ENCODE peak calls at places on chromosomes 6 and 20, in ten cellular contexts. One of them, this sample, is unnamed.

GRCh38 chr6:19478992-19479391 is 358.2 kb upstream of the ID4 start:
- DNase-seq in ascending aorta: no peak
- DNase-seq in GM13977: no peak
- DNase-seq in WTC11: no peak
- DNase-seq in MM.1S: no peak
- DNase-seq in PC-9: peak; percentile 44
- DNase-seq in upper lobe of right lung: no peak
- DNase-seq in transverse colon: no peak
- DNase-seq in AG09309: no peak
- DNase-seq in B cell: no peak
- DNase-seq in this sample: no peak

GRCh38 chr20:43191946-43192847 is 2.5 kb upstream of the PTPRT start:
- DNase-seq in GM13977: peak; percentile 62
- DNase-seq in transverse colon: no peak
- DNase-seq in upper lobe of right lung: no peak
- DNase-seq in MM.1S: peak; percentile 21
- DNase-seq in WTC11: peak; percentile 80
- DNase-seq in B cell: no peak
- DNase-seq in ascending aorta: no peak
- DNase-seq in AG09309: no peak
- DNase-seq in PC-9: no peak
- DNase-seq in this sample: peak; percentile 76

GRCh38 chr6:116392158-116393032 is 21.6 kb downstream of the DSE start:
- DNase-seq in MM.1S: peak; percentile 39
- DNase-seq in B cell: peak; percentile 61
- DNase-seq in WTC11: no peak
- DNase-seq in ascending aorta: no peak
- DNase-seq in PC-9: no peak
- DNase-seq in AG09309: no peak
- DNase-seq in transverse colon: no peak
- DNase-seq in upper lobe of right lung: no peak
- DNase-seq in GM13977: no peak
- DNase-seq in this sample: no peak

GRCh38 chr6:22219916-22220315 is 76.9 kb downstream of the PRL start:
- DNase-seq in B cell: no peak
- DNase-seq in PC-9: no peak
- DNase-seq in upper lobe of right lung: no peak
- DNase-seq in GM13977: no peak
- DNase-seq in MM.1S: no peak
- DNase-seq in WTC11: no peak
- DNase-seq in AG09309: no peak
- DNase-seq in ascending aorta: no peak
- DNase-seq in transverse colon: no peak
- DNase-seq in this sample: no peak

GRCh38 chr20:53879048-53879684 is 191.2 kb downstream of the BCAS1 start:
- DNase-seq in MM.1S: no peak
- DNase-seq in WTC11: no peak
- DNase-seq in ascending aorta: no peak
- DNase-seq in B cell: no peak
- DNase-seq in transverse colon: no peak
- DNase-seq in PC-9: no peak
- DNase-seq in AG09309: no peak
- DNase-seq in upper lobe of right lung: no peak
- DNase-seq in GM13977: no peak
- DNase-seq in this sample: no peak

GRCh38 chr6:125732398-125732797 is 17.0 kb upstream of the HEY2 start:
- DNase-seq in GM13977: no peak
- DNase-seq in WTC11: no peak
- DNase-seq in ascending aorta: no peak
- DNase-seq in PC-9: no peak
- DNase-seq in upper lobe of right lung: no peak
- DNase-seq in MM.1S: no peak
- DNase-seq in transverse colon: no peak
- DNase-seq in B cell: no peak
- DNase-seq in AG09309: no peak
- DNase-seq in this sample: no peak

GRCh38 chr6:16163535-16164300 is 34.8 kb downstream of the MYLIP start:
- DNase-seq in transverse colon: no peak
- DNase-seq in AG09309: no peak
- DNase-seq in PC-9: no peak
- DNase-seq in GM13977: no peak
- DNase-seq in ascending aorta: no peak
- DNase-seq in WTC11: no peak
- DNase-seq in MM.1S: no peak
- DNase-seq in upper lobe of right lung: no peak
- DNase-seq in B cell: no peak
- DNase-seq in this sample: no peak

GRCh38 chr6:39889229-39889628 is 45.0 kb downstream of the MOCS1 start:
- DNase-seq in upper lobe of right lung: no peak
- DNase-seq in AG09309: no peak
- DNase-seq in WTC11: no peak
- DNase-seq in B cell: no peak
- DNase-seq in transverse colon: no peak
- DNase-seq in GM13977: no peak
- DNase-seq in MM.1S: no peak
- DNase-seq in ascending aorta: no peak
- DNase-seq in PC-9: no peak
- DNase-seq in this sample: no peak

DNA sequence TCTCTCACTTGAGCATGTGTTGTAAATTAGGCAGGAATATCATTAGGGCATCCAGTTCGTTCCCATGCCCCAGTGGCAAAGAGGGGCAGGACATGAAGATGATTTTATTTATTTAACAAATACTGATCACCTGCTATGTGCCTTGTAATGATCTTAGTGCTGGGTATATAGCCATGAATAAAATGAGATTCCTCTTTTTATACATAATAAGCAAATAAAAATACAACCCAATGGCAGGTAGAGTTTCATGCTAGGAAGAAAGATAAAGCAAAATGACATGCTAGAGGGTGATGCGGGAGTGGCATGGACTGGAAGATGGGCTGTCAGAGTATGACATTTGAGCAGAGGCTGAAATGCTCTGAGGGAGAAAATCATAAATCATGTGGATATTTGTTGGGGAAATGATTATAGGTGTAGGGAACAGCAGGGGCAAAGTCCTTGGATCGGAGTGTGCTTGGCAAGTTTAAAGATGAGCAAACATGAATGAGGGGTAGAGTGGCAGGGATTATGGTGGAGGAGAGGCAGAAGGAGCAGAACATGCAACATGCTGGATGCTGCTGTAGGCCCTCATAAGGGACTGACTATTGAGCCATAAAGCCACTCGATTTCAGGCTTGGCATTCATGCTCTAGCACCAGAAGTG is 342.1 kb downstream of the PLCB1 start:
- DNase-seq in MM.1S: no peak
- DNase-seq in AG09309: no peak
- DNase-seq in WTC11: no peak
- DNase-seq in transverse colon: no peak
- DNase-seq in B cell: no peak
- DNase-seq in GM13977: no peak
- DNase-seq in PC-9: no peak
- DNase-seq in upper lobe of right lung: no peak
- DNase-seq in ascending aorta: no peak
- DNase-seq in this sample: no peak
- TF ChIP-seq CTCF in MM.1S: no peak
- TF ChIP-seq CTCF in AG09309: no peak
- TF ChIP-seq CTCF in WTC11: no peak
- TF ChIP-seq CTCF in transverse colon: no peak
- TF ChIP-seq CTCF in B cell: no peak
- TF ChIP-seq CTCF in GM13977: no peak
- TF ChIP-seq CTCF in PC-9: no peak
- TF ChIP-seq CTCF in upper lobe of right lung: no peak
- TF ChIP-seq CTCF in ascending aorta: no peak
- TF ChIP-seq CTCF in this sample: no peak

GRCh38 chr6:93337014-93337413 is 82.3 kb downstream of the EPHA7 start:
- DNase-seq in ascending aorta: no peak
- DNase-seq in B cell: no peak
- DNase-seq in PC-9: no peak
- DNase-seq in AG09309: no peak
- DNase-seq in transverse colon: no peak
- DNase-seq in upper lobe of right lung: no peak
- DNase-seq in WTC11: no peak
- DNase-seq in MM.1S: no peak
- DNase-seq in GM13977: no peak
- DNase-seq in this sample: no peak
- TF ChIP-seq CTCF in ascending aorta: no peak
- TF ChIP-seq CTCF in B cell: no peak
- TF ChIP-seq CTCF in PC-9: no peak
- TF ChIP-seq CTCF in AG09309: no peak
- TF ChIP-seq CTCF in transverse colon: no peak
- TF ChIP-seq CTCF in upper lobe of right lung: no peak
- TF ChIP-seq CTCF in WTC11: no peak
- TF ChIP-seq CTCF in MM.1S: no peak
- TF ChIP-seq CTCF in GM13977: no peak
- TF ChIP-seq CTCF in this sample: no peak

GRCh38 chr20:57556980-57557274 is 4.0 kb upstream of the PCK1 start:
- DNase-seq in AG09309: no peak
- DNase-seq in GM13977: no peak
- DNase-seq in upper lobe of right lung: no peak
- DNase-seq in B cell: no peak
- DNase-seq in transverse colon: no peak
- DNase-seq in PC-9: no peak
- DNase-seq in ascending aorta: no peak
- DNase-seq in MM.1S: no peak
- DNase-seq in WTC11: no peak
- DNase-seq in this sample: no peak

GRCh38 chr20:57557926-57558613 is 2.8 kb upstream of the PCK1 start:
- DNase-seq in ascending aorta: no peak
- DNase-seq in transverse colon: no peak
- DNase-seq in WTC11: no peak
- DNase-seq in upper lobe of right lung: no peak
- DNase-seq in GM13977: no peak
- DNase-seq in MM.1S: no peak
- DNase-seq in PC-9: no peak
- DNase-seq in B cell: no peak
- DNase-seq in AG09309: no peak
- DNase-seq in this sample: no peak

GRCh38 chr20:57558614-57559285 is 2.2 kb upstream of the PCK1 start:
- DNase-seq in PC-9: no peak
- DNase-seq in WTC11: no peak
- DNase-seq in B cell: no peak
- DNase-seq in ascending aorta: no peak
- DNase-seq in upper lobe of right lung: no peak
- DNase-seq in MM.1S: no peak
- DNase-seq in GM13977: no peak
- DNase-seq in AG09309: no peak
- DNase-seq in transverse colon: no peak
- DNase-seq in this sample: no peak

GRCh38 chr20:57553376-57554018 is 7.4 kb upstream of the PCK1 start:
- DNase-seq in AG09309: no peak
- DNase-seq in PC-9: no peak
- DNase-seq in MM.1S: no peak
- DNase-seq in WTC11: no peak
- DNase-seq in upper lobe of right lung: no peak
- DNase-seq in ascending aorta: no peak
- DNase-seq in GM13977: no peak
- DNase-seq in transverse colon: no peak
- DNase-seq in B cell: no peak
- DNase-seq in this sample: no peak

GRCh38 chr20:57555457-57556184 is 5.3 kb upstream of the PCK1 start:
- DNase-seq in transverse colon: no peak
- DNase-seq in PC-9: no peak
- DNase-seq in AG09309: no peak
- DNase-seq in ascending aorta: no peak
- DNase-seq in B cell: no peak
- DNase-seq in WTC11: no peak
- DNase-seq in GM13977: no peak
- DNase-seq in upper lobe of right lung: no peak
- DNase-seq in MM.1S: no peak
- DNase-seq in this sample: no peak
- TF ChIP-seq CTCF in transverse colon: no peak
- TF ChIP-seq CTCF in PC-9: no peak
- TF ChIP-seq CTCF in AG09309: no peak
- TF ChIP-seq CTCF in ascending aorta: no peak
- TF ChIP-seq CTCF in B cell: no peak
- TF ChIP-seq CTCF in WTC11: no peak
- TF ChIP-seq CTCF in GM13977: no peak
- TF ChIP-seq CTCF in upper lobe of right lung: no peak
- TF ChIP-seq CTCF in MM.1S: no peak
- TF ChIP-seq CTCF in this sample: no peak

GRCh38 chr20:61157301-61157700 is 94.8 kb upstream of the CDH4 start:
- DNase-seq in WTC11: no peak
- DNase-seq in upper lobe of right lung: no peak
- DNase-seq in transverse colon: no peak
- DNase-seq in PC-9: no peak
- DNase-seq in MM.1S: no peak
- DNase-seq in B cell: no peak
- DNase-seq in AG09309: no peak
- DNase-seq in ascending aorta: no peak
- DNase-seq in GM13977: no peak
- DNase-seq in this sample: no peak

GRCh38 chr20:61163027-61163426 is 89.0 kb upstream of the CDH4 start:
- DNase-seq in PC-9: no peak
- DNase-seq in ascending aorta: no peak
- DNase-seq in upper lobe of right lung: no peak
- DNase-seq in GM13977: no peak
- DNase-seq in MM.1S: no peak
- DNase-seq in AG09309: no peak
- DNase-seq in transverse colon: no peak
- DNase-seq in WTC11: no peak
- DNase-seq in B cell: no peak
- DNase-seq in this sample: no peak

GRCh38 chr20:61162506-61162905 is 89.6 kb upstream of the CDH4 start:
- DNase-seq in MM.1S: no peak
- DNase-seq in WTC11: no peak
- DNase-seq in AG09309: no peak
- DNase-seq in PC-9: no peak
- DNase-seq in upper lobe of right lung: no peak
- DNase-seq in B cell: no peak
- DNase-seq in GM13977: no peak
- DNase-seq in ascending aorta: no peak
- DNase-seq in transverse colon: no peak
- DNase-seq in this sample: no peak

GRCh38 chr20:61159940-61160688 is 91.9 kb upstream of the CDH4 start:
- DNase-seq in MM.1S: peak; percentile 87
- DNase-seq in PC-9: no peak
- DNase-seq in GM13977: no peak
- DNase-seq in WTC11: no peak
- DNase-seq in B cell: no peak
- DNase-seq in ascending aorta: no peak
- DNase-seq in AG09309: no peak
- DNase-seq in upper lobe of right lung: no peak
- DNase-seq in transverse colon: no peak
- DNase-seq in this sample: no peak

DNA sequence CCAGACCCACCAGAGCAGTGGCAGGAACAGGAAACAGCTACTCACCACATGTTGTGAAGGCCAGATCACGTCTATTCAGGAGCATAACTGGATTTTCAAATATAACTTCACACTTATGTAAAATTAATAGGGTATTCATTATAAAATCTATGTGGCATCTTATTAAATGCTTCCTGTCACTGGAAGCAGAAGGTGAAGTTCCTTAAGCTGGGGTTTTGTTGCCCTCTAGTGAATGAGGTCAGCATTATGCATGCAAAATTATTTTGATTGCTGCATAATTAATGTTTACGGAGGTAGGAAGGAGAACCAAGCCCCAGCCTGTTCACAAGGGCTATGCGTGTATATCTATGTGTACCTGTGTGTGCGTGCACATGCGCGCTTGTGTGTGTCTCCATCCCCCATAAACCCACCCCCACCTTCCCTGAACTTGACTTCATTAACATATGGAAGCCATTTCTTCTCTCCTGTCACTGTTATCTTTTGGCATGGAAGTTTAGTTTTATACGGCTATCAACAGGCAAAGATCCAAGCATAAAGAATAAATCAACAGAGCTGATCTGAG is 90.3 kb upstream of the CDH4 start:
- DNase-seq in WTC11: no peak
- DNase-seq in MM.1S: peak; percentile 9
- DNase-seq in upper lobe of right lung: no peak
- DNase-seq in ascending aorta: no peak
- DNase-seq in GM13977: no peak
- DNase-seq in PC-9: no peak
- DNase-seq in B cell: no peak
- DNase-seq in transverse colon: no peak
- DNase-seq in AG09309: no peak
- DNase-seq in this sample: no peak
- TF ChIP-seq CTCF in WTC11: no peak
- TF ChIP-seq CTCF in MM.1S: peak; percentile 9
- TF ChIP-seq CTCF in upper lobe of right lung: no peak
- TF ChIP-seq CTCF in ascending aorta: no peak
- TF ChIP-seq CTCF in GM13977: no peak
- TF ChIP-seq CTCF in PC-9: no peak
- TF ChIP-seq CTCF in B cell: no peak
- TF ChIP-seq CTCF in transverse colon: no peak
- TF ChIP-seq CTCF in AG09309: no peak
- TF ChIP-seq CTCF in this sample: no peak